ENCODE peak calls at places on chromosomes 16 and 17, in nine cellular contexts. F is SK-N-SH, G is fibroblast of lung, U is mesendoderm, T is gastrocnemius medialis, D is cardiac muscle cell, P is sigmoid colon, B is neuronal stem cell, J is Peyer's patch. X is an unnamed sample. For H3K4me1, the result is how much of the 10 kb centered on the place peaks cover.

GRCh38 chr16:11100239-11100750 is 155.7 kb downstream of the SOCS1 start:
- DNase-seq in G (peak), U (peak), J (peak), P (peak), D (peak), B (no peak), F (no peak), T (no peak), X (no peak)

GRCh38 chr17:65190467-65191095 is 53.4 kb downstream of the RGS9 start:
- DNase-seq in B (no peak), U (no peak), J (no peak), G (peak), P (no peak), D (no peak), T (no peak), F (no peak), X (no peak)

GRCh38 chr17:72945468-72945867 is 147.0 kb downstream of the SLC39A11 start:
- DNase-seq in F (no peak), D (no peak), P (no peak), U (no peak), J (no peak), G (no peak), B (no peak), T (no peak), X (no peak)

GRCh38 chr17:1078831-1079561 is 82.1 kb downstream of the TIMM22 start:
- DNase-seq in B (no peak), T (no peak), P (no peak), J (no peak), U (peak), F (peak), G (peak), D (peak), X (no peak)

GRCh38 chr16:15482068-15482747 is 47.8 kb downstream of the BMERB1 start:
- DNase-seq in T (peak), U (peak), D (no peak), B (no peak), G (peak), P (peak), F (peak), J (peak), X (no peak)

GRCh38 chr16:9681556-9681955 is 500.7 kb downstream of the GRIN2A start:
- DNase-seq in B (no peak), U (no peak), T (no peak), J (no peak), F (no peak), P (no peak), D (peak), G (no peak), X (no peak)

GRCh38 chr16:14529010-14529669 is 100.9 kb downstream of the PARN start:
- DNase-seq in T (peak), G (peak), U (peak), J (peak), P (peak), B (peak), D (peak), F (peak), X (peak)

GRCh38 chr17:43410557-43411368 is 12.0 kb downstream of the ARL4D start:
- DNase-seq in T (no peak), G (no peak), P (no peak), F (no peak), J (no peak), D (no peak), B (no peak), U (no peak), X (no peak)

GRCh38 chr17:38703742-38704644 is 1.1 kb upstream of the MLLT6 start:
- DNase-seq in F (peak), G (no peak), U (peak), J (peak), P (peak), D (peak), B (peak), T (peak), X (no peak)

GRCh38 chr17:40139566-40140058 is 725 bp upstream of the CASC3 start:
- DNase-seq in D (no peak), T (no peak), B (no peak), F (no peak), P (no peak), G (no peak), J (no peak), U (no peak), X (no peak)

GRCh38 chr17:49076575-49077384 is 55.8 kb upstream of the B4GALNT2 start:
- DNase-seq in U (no peak), T (no peak), J (no peak), P (no peak), D (no peak), B (no peak), F (no peak), G (peak), X (no peak)

GRCh38 chr16:70568601-70569217 is 45.1 kb downstream of the SF3B3 start:
- DNase-seq in J (peak), F (no peak), G (no peak), U (no peak), T (no peak), P (no peak), B (no peak), D (no peak), X (no peak)

GRCh38 chr17:66819466-66819865 is 15.5 kb upstream of the CACNG5 start:
- DNase-seq in G (no peak), U (no peak), J (no peak), B (no peak), T (no peak), F (no peak), D (no peak), P (peak), X (no peak)

GRCh38 chr17:10290046-10290445 is 82.8 kb downstream of the MYH13 start:
- DNase-seq in G (no peak), P (no peak), D (no peak), J (no peak), T (no peak), F (no peak), B (no peak), U (no peak), X (no peak)

GRCh38 chr17:77392376-77393273 is 251.9 kb downstream of the SEC14L1 start:
- DNase-seq in T (no peak), D (peak), P (no peak), J (peak), B (no peak), G (peak), F (peak), U (peak), X (no peak)

GRCh38 chr17:59155439-59156177 is at the start of gene PRR11:
- DNase-seq in T (peak), G (peak), P (peak), F (peak), U (no peak), B (no peak), J (peak), D (peak), X (peak)

GRCh38 chr17:31715436-31715835 is 143.6 kb downstream of the COPRS start:
- DNase-seq in P (no peak), F (no peak), D (no peak), B (no peak), T (no peak), U (no peak), G (no peak), J (no peak), X (no peak)

GRCh38 chr16:46899443-46900143 is 15.4 kb downstream of the GPT2 start:
- DNase-seq in D (no peak), G (no peak), F (no peak), U (no peak), P (no peak), B (no peak), J (no peak), T (no peak), X (no peak)

GRCh38 chr17:77100009-77100408 is 40.8 kb upstream of the SEC14L1 start:
- DNase-seq in U (no peak), F (no peak), B (no peak), T (peak), G (no peak), J (peak), D (no peak), P (peak), X (no peak)

GRCh38 chr17:49031965-49032928 is 35.1 kb downstream of the IGF2BP1 start:
- DNase-seq in U (peak), B (peak), F (peak), P (no peak), G (peak), T (no peak), D (peak), J (peak), X (no peak)

GRCh38 chr17:56506349-56506748 is 87.2 kb upstream of the NOG start:
- DNase-seq in T (no peak), F (no peak), U (peak), J (no peak), G (no peak), B (no peak), P (no peak), D (peak), X (no peak)

GRCh38 chr16:306911-307370 is 24.0 kb downstream of the PDIA2 start:
- DNase-seq in T (no peak), P (no peak), U (no peak), B (no peak), D (no peak), G (no peak), F (no peak), J (no peak), X (no peak)

DNA sequence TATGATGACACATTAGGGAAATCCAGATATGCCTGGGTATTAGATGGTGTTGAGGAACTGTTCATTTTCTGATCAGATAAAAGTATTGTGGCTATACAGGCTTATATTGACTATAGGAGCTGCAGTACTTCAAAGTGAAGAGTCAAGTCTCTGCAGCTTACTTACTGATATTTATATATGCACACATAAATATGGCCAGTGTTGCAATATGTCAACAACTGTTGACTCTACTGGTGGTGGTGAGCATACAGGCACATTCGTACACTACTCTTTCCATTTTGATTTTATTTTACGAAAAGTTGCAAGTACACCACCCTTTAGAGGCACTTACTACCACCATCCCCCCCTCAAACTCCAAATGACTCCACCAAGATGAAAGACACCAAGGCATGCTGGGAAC is 2.5 kb downstream of the CIAO2B start:
- DNase-seq in F (no peak), J (no peak), B (no peak), T (no peak), P (no peak), U (no peak), G (no peak), D (no peak), X (no peak)
- H3K4me3 ChIP-seq in F (no peak), J (no peak), B (no peak), T (no peak), P (no peak), U (no peak), G (no peak), D (no peak), X (no peak)

GRCh38 chr17:45261577-45262515 is at the start of gene SPATA32:
- DNase-seq in F (peak), D (peak), P (peak), B (peak), J (peak), G (peak), T (peak), U (peak), X (no peak)
- H3K27ac ChIP-seq in F (no peak), D (no peak), P (peak), B (no peak), J (peak), G (no peak), T (peak), U (no peak), X (no peak)

GRCh38 chr16:85333337-85333736 is 221.1 kb upstream of the CIBAR2 start:
- DNase-seq in T (no peak), D (no peak), U (no peak), P (no peak), B (no peak), J (no peak), F (no peak), G (no peak), X (no peak)
- H3K4me1 ChIP-seq in T (under half), D (under half), U (under half), P (under half), B (half or more), J (under half), F (under half), G (under half), X (under half)

DNA sequence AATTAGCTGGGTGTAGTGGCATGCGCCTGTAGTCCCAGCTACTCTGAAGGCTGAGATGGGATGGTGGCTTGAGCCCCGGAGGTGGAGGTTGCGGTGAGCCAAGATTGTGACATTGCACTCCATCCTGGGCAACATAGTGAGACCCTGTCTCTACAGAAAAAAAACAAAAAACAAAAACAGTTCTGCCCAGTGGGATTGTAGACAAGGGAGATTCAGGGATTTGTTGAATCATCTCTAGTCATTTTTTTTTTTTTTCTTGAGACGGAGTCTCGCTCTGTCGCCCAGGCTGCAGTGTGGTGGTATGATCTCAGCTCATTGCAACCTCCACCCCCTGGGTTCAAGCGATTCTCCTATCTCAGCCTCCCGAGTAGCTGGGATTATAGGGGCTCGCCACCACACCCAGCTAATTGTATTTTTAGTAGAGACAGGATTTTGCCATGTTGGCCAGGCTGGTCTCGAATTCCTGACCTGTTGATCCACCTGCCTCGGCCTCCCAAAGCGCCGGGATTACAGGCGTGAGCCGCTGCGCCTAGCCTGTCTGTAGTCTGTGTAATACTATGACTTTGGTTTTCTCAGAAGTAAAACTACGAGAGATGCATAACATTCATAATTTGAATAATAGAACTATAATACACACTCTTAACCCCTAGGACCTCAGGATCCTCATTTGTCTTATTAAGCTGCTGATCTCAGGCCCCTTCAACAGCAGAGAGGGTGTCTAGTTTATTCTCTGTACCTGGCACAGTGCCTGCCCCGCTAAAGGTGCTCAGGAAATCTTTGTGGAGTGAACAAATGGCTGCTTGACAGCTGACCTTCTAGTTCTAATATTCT is 1.4 kb downstream of the TEN1 start:
- DNase-seq in T (no peak), G (no peak), P (peak), J (peak), D (no peak), B (no peak), U (no peak), F (no peak), X (no peak)
- H3K4me3 ChIP-seq in T (peak), G (peak), P (peak), J (peak), D (peak), B (peak), U (no peak), F (peak), X (peak)

DNA sequence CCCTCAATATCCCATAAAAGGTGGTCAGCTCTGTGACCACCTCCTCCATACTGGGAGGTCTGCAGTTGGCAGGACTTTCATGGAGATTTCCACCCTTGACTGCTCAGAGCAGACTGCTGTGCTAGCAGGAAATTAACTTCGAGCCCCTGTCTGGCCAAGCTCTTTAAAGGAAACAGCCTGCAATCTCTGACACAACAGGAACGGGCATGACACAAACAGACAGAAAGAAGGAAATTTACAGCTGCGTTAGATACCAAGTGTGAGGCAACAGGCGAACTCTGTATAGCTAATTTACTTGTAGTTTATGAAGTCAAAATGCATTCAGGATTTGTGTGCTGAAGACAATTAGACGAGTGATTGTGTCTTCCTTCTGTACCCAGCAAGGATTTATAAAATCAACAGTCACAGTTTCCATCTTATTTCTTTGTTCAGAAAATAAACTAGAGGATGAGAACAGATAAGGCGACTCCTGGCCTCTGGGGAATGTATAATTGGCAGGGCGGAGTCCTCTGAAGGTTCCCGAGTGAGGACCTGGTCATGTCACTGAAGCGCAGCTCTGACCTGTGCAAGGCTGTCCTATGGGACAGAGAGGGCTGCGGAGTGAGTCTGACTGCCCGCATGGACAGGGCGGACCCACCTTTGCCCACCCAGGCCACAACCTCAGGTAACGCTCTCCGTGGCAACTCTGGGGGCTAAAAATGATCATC is 16.1 kb downstream of the WIPI1 start:
- DNase-seq in B (no peak), F (no peak), J (no peak), U (no peak), D (no peak), P (no peak), G (no peak), T (no peak), X (no peak)
- H3K27ac ChIP-seq in B (no peak), F (no peak), J (no peak), U (no peak), D (no peak), P (peak), G (no peak), T (peak), X (no peak)

GRCh38 chr17:53796642-53797041 is 26.1 kb upstream of the KIF2B start:
- DNase-seq in T (no peak), J (no peak), B (no peak), D (no peak), G (no peak), P (no peak), F (no peak), U (peak), X (no peak)

GRCh38 chr17:53792997-53793396 is 29.7 kb upstream of the KIF2B start:
- DNase-seq in G (no peak), J (no peak), T (peak), F (no peak), P (no peak), U (no peak), B (no peak), D (no peak), X (no peak)

GRCh38 chr17:53794875-53795274 is 27.9 kb upstream of the KIF2B start:
- DNase-seq in G (no peak), U (no peak), F (no peak), P (no peak), J (no peak), B (no peak), T (no peak), D (no peak), X (no peak)

GRCh38 chr17:53792451-53792850 is 30.3 kb upstream of the KIF2B start:
- DNase-seq in D (no peak), J (no peak), T (peak), B (no peak), U (no peak), F (no peak), G (no peak), P (no peak), X (no peak)

DNA sequence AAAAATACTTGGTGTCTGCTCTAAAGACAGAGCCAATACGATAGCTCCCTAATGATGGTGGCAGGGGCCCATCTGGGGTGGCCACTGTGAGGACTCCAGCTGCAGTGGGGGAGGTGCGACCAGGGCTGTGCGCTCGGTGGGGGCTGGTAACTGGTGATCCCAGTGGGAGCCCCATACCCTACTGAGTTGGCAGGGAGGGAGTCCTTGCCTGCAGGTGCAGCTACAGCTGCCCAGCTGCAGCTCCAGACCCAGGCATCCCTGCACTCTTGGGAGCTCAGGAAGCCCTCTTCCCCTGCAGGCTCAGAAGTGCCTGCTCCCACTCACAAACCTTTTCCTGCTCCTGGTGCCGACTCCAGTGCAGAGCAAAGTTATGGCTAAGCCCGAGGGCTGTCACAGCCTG is 31.2 kb upstream of the KIF2B start:
- DNase-seq in F (no peak), J (no peak), P (no peak), G (no peak), D (no peak), T (no peak), U (no peak), B (no peak), X (no peak)
- H3K4me1 ChIP-seq in F (under half), J (under half), P (under half), G (under half), D (under half), T (under half), U (under half), B (under half), X (under half)

DNA sequence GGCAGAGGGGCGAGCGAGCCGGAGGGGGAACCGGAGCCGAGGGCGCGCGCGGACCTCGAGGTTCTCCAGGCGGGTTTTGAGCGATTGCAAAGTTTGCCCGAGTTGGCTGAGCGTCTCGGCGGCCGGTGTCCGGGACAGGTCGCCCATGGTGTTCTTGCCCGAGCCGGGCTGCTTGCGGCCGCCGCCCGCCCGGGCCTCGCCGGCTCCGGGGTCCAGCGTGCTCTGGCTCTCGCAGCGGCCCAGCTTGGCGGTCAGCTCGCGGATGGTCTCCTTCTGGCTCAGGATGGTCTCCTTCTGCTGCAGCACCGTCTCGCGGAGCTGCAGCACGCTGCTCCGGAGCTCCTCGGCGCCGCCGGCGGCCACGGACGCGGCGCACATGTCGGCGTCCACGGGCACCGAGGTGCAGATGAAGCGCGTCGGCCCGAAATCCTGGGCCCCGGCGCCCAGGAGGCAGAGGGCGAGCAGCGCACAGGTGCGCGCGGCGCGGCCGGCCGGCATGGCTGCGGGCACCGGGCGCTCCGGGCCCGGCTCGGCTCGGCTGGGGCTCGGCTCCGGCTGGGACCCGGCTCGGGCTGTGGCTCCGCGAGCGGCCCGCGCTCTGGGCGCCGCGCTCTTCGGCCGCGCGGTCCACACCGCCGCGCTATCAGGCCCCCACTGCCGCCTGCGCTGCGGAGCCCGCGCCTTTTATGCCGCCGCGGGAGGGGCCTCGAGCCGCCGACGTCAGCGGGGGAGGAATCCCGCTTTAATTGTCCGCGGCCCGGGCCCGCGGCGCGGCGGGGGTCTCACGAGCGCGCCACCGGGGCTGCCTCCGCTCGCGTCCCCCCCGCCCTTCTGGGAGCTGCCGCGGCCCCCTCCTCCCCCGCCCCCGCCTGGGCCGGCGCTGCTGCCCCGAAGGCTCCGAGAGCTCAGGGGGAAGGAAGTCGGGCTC is at the start of gene NPTX1:
- DNase-seq in D (peak), B (no peak), U (no peak), T (no peak), G (no peak), F (peak), J (no peak), P (no peak), X (no peak)
- H3K4me3 ChIP-seq in D (peak), B (peak), U (no peak), T (peak), G (peak), F (peak), J (peak), P (peak), X (peak)